ENCODE peak calls at places on chromosomes 6 and 20, in four cellular contexts. One of them, this sample, is unnamed.

GRCh38 chr6:93418448-93419303 is 683 bp downstream of the EPHA7 start:
- DNase-seq in HS-5: peak; percentile 8
- DNase-seq in anterior cingulate cortex: peak; percentile 19
- DNase-seq in activated T-cell treated with anti-CD3 and anti-CD28 coated beads for 24 hours: no peak
- DNase-seq in this sample: peak; percentile 40

GRCh38 chr20:37545516-37545915 is 17.8 kb upstream of the BLCAP start:
- DNase-seq in anterior cingulate cortex: no peak
- DNase-seq in HS-5: no peak
- DNase-seq in activated T-cell treated with anti-CD3 and anti-CD28 coated beads for 24 hours: no peak
- DNase-seq in this sample: no peak

GRCh38 chr6:6699741-6700367 is 111.3 kb downstream of the LY86 start:
- DNase-seq in HS-5: no peak
- DNase-seq in activated T-cell treated with anti-CD3 and anti-CD28 coated beads for 24 hours: no peak
- DNase-seq in anterior cingulate cortex: no peak
- DNase-seq in this sample: peak; percentile 34

GRCh38 chr6:128655978-128656498 is 135.6 kb upstream of the PTPRK start:
- DNase-seq in activated T-cell treated with anti-CD3 and anti-CD28 coated beads for 24 hours: peak; percentile 7
- DNase-seq in anterior cingulate cortex: no peak
- DNase-seq in HS-5: peak; percentile 94
- DNase-seq in this sample: no peak

GRCh38 chr20:57985278-57985677 is 243.2 kb downstream of the ANKRD60 start:
- DNase-seq in activated T-cell treated with anti-CD3 and anti-CD28 coated beads for 24 hours: no peak
- DNase-seq in HS-5: no peak
- DNase-seq in anterior cingulate cortex: no peak
- DNase-seq in this sample: no peak

GRCh38 chr20:32564921-32565734 is 20.0 kb downstream of the NOL4L start:
- DNase-seq in HS-5: no peak
- DNase-seq in anterior cingulate cortex: no peak
- DNase-seq in activated T-cell treated with anti-CD3 and anti-CD28 coated beads for 24 hours: no peak
- DNase-seq in this sample: no peak

GRCh38 chr6:44667668-44668390 is 280.3 kb downstream of the CDC5L start:
- DNase-seq in HS-5: no peak
- DNase-seq in activated T-cell treated with anti-CD3 and anti-CD28 coated beads for 24 hours: no peak
- DNase-seq in anterior cingulate cortex: no peak
- DNase-seq in this sample: no peak

GRCh38 chr6:136371117-136371696 is 81.6 kb upstream of the BCLAF1 start:
- DNase-seq in HS-5: no peak
- DNase-seq in activated T-cell treated with anti-CD3 and anti-CD28 coated beads for 24 hours: no peak
- DNase-seq in anterior cingulate cortex: no peak
- DNase-seq in this sample: no peak

GRCh38 chr6:138815797-138816528 is 20.1 kb downstream of the ECT2L start:
- DNase-seq in HS-5: peak; percentile 28
- DNase-seq in activated T-cell treated with anti-CD3 and anti-CD28 coated beads for 24 hours: no peak
- DNase-seq in anterior cingulate cortex: no peak
- DNase-seq in this sample: peak; percentile 81

GRCh38 chr20:8589956-8590355 is 457.9 kb downstream of the PLCB1 start:
- DNase-seq in activated T-cell treated with anti-CD3 and anti-CD28 coated beads for 24 hours: no peak
- DNase-seq in anterior cingulate cortex: no peak
- DNase-seq in HS-5: peak; percentile 44
- DNase-seq in this sample: no peak

GRCh38 chr6:170087946-170088348 is 202.9 kb downstream of the DLL1 start:
- DNase-seq in HS-5: no peak
- DNase-seq in anterior cingulate cortex: no peak
- DNase-seq in activated T-cell treated with anti-CD3 and anti-CD28 coated beads for 24 hours: peak; percentile 33
- DNase-seq in this sample: no peak

This sample was measured in hippocampal formation.